ENCODE peak calls at places on chromosomes 3 and 15, in six cellular contexts. One of them, this sample, is unnamed.

GRCh38 chr3:32421185-32421584 is 29.5 kb downstream of the CMTM7 start:
- DNase-seq in trophoblast cell: no peak
- DNase-seq in mesenchymal stem cell: no peak
- DNase-seq in H1: no peak
- DNase-seq in H9: no peak
- DNase-seq in IMR-90: no peak
- DNase-seq in this sample: no peak

GRCh38 chr3:38000242-38000916 is 9.8 kb downstream of the VILL start:
- DNase-seq in IMR-90: no peak
- DNase-seq in H1: no peak
- DNase-seq in trophoblast cell: no peak
- DNase-seq in H9: no peak
- DNase-seq in mesenchymal stem cell: no peak
- DNase-seq in this sample: no peak

GRCh38 chr3:171315919-171316318 is 144.3 kb downstream of the TNIK start:
- DNase-seq in H9: no peak
- DNase-seq in trophoblast cell: no peak
- DNase-seq in mesenchymal stem cell: no peak
- DNase-seq in H1: no peak
- DNase-seq in IMR-90: no peak
- DNase-seq in this sample: no peak

GRCh38 chr15:47603026-47603425 is 114.3 kb upstream of the SEMA6D start:
- DNase-seq in mesenchymal stem cell: peak
- DNase-seq in H1: no peak
- DNase-seq in H9: no peak
- DNase-seq in trophoblast cell: no peak
- DNase-seq in IMR-90: peak
- DNase-seq in this sample: no peak

GRCh38 chr15:51739056-51739455 is 1.6 kb upstream of the LYSMD2 start:
- DNase-seq in IMR-90: no peak
- DNase-seq in H9: no peak
- DNase-seq in mesenchymal stem cell: no peak
- DNase-seq in trophoblast cell: no peak
- DNase-seq in H1: no peak
- DNase-seq in this sample: no peak

GRCh38 chr15:99492716-99493115 is 73.1 kb upstream of the MEF2A start:
- DNase-seq in trophoblast cell: no peak
- DNase-seq in H9: no peak
- DNase-seq in mesenchymal stem cell: no peak
- DNase-seq in IMR-90: no peak
- DNase-seq in H1: no peak
- DNase-seq in this sample: no peak

GRCh38 chr3:17491601-17492000 is 250.8 kb downstream of the TBC1D5 start:
- DNase-seq in H9: no peak
- DNase-seq in mesenchymal stem cell: peak
- DNase-seq in H1: no peak
- DNase-seq in IMR-90: peak
- DNase-seq in trophoblast cell: no peak
- DNase-seq in this sample: no peak

GRCh38 chr15:31845791-31846190 is 184.5 kb upstream of the CHRNA7 start:
- DNase-seq in mesenchymal stem cell: no peak
- DNase-seq in H1: no peak
- DNase-seq in trophoblast cell: no peak
- DNase-seq in H9: no peak
- DNase-seq in IMR-90: no peak
- DNase-seq in this sample: no peak

GRCh38 chr3:9100132-9100894 is 137.0 kb upstream of the RAD18 start:
- DNase-seq in H9: no peak
- DNase-seq in trophoblast cell: no peak
- DNase-seq in IMR-90: no peak
- DNase-seq in mesenchymal stem cell: no peak
- DNase-seq in H1: no peak
- DNase-seq in this sample: no peak

GRCh38 chr15:63940956-63941620 is 105.2 kb downstream of the DAPK2 start:
- DNase-seq in H9: peak
- DNase-seq in mesenchymal stem cell: no peak
- DNase-seq in H1: no peak
- DNase-seq in trophoblast cell: no peak
- DNase-seq in IMR-90: no peak
- DNase-seq in this sample: no peak

GRCh38 chr3:194300392-194300758 is 50.8 kb downstream of the CPN2 start:
- DNase-seq in H9: peak
- DNase-seq in trophoblast cell: peak
- DNase-seq in H1: peak
- DNase-seq in mesenchymal stem cell: peak
- DNase-seq in IMR-90: peak
- DNase-seq in this sample: no peak

GRCh38 chr3:115513411-115513800 is 109.9 kb upstream of the GAP43 start:
- DNase-seq in H1: no peak
- DNase-seq in trophoblast cell: no peak
- DNase-seq in H9: no peak
- DNase-seq in IMR-90: no peak
- DNase-seq in mesenchymal stem cell: no peak
- DNase-seq in this sample: no peak

GRCh38 chr3:105868450-105868744 is 415 bp downstream of the CBLB start:
- DNase-seq in H9: peak
- DNase-seq in H1: no peak
- DNase-seq in trophoblast cell: peak
- DNase-seq in mesenchymal stem cell: peak
- DNase-seq in IMR-90: peak
- DNase-seq in this sample: peak

GRCh38 chr3:47370887-47371697 is 9.7 kb upstream of the PTPN23 start:
- DNase-seq in trophoblast cell: no peak
- DNase-seq in H9: peak
- DNase-seq in IMR-90: no peak
- DNase-seq in mesenchymal stem cell: no peak
- DNase-seq in H1: no peak
- DNase-seq in this sample: no peak

GRCh38 chr3:4898454-4899313 is 80.6 kb upstream of the BHLHE40 start:
- DNase-seq in mesenchymal stem cell: peak
- DNase-seq in trophoblast cell: no peak
- DNase-seq in H1: no peak
- DNase-seq in IMR-90: peak
- DNase-seq in H9: no peak
- DNase-seq in this sample: no peak

GRCh38 chr3:42547401-42547945 is 34.3 kb downstream of the SEC22C start:
- DNase-seq in H9: peak
- DNase-seq in H1: peak
- DNase-seq in IMR-90: peak
- DNase-seq in trophoblast cell: peak
- DNase-seq in mesenchymal stem cell: peak
- DNase-seq in this sample: peak

GRCh38 chr15:89197503-89197971 is 23.8 kb downstream of the RLBP1 start:
- DNase-seq in H9: peak
- DNase-seq in H1: no peak
- DNase-seq in mesenchymal stem cell: no peak
- DNase-seq in IMR-90: no peak
- DNase-seq in trophoblast cell: no peak
- DNase-seq in this sample: peak

GRCh38 chr3:18111702-18112311 is 313.3 kb downstream of the SATB1 start:
- DNase-seq in trophoblast cell: no peak
- DNase-seq in H1: no peak
- DNase-seq in H9: no peak
- DNase-seq in IMR-90: peak
- DNase-seq in mesenchymal stem cell: no peak
- DNase-seq in this sample: no peak

GRCh38 chr3:191641789-191642188 is 180.8 kb downstream of the PYDC2 start:
- DNase-seq in IMR-90: no peak
- DNase-seq in mesenchymal stem cell: no peak
- DNase-seq in H9: no peak
- DNase-seq in trophoblast cell: no peak
- DNase-seq in H1: no peak
- DNase-seq in this sample: no peak

GRCh38 chr3:128062033-128062745 is 10.0 kb downstream of the SEC61A1 start:
- DNase-seq in trophoblast cell: no peak
- DNase-seq in IMR-90: no peak
- DNase-seq in H1: no peak
- DNase-seq in H9: no peak
- DNase-seq in mesenchymal stem cell: no peak
- DNase-seq in this sample: no peak

GRCh38 chr15:65675551-65675950 is 53.8 kb downstream of the SLC24A1 start:
- DNase-seq in H1: no peak
- DNase-seq in IMR-90: no peak
- DNase-seq in trophoblast cell: no peak
- DNase-seq in mesenchymal stem cell: no peak
- DNase-seq in H9: no peak
- DNase-seq in this sample: no peak

GRCh38 chr15:95025924-95026728 is 794.8 kb downstream of the MCTP2 start:
- DNase-seq in H1: no peak
- DNase-seq in mesenchymal stem cell: peak
- DNase-seq in H9: peak
- DNase-seq in IMR-90: peak
- DNase-seq in trophoblast cell: peak
- DNase-seq in this sample: peak

GRCh38 chr3:42988097-42988496 is 9.0 kb downstream of the GASK1A start:
- DNase-seq in trophoblast cell: no peak
- DNase-seq in H9: no peak
- DNase-seq in mesenchymal stem cell: no peak
- DNase-seq in IMR-90: no peak
- DNase-seq in H1: no peak
- DNase-seq in this sample: no peak

GRCh38 chr15:52090193-52090592 is 22.4 kb downstream of the BCL2L10 start:
- DNase-seq in H9: no peak
- DNase-seq in mesenchymal stem cell: no peak
- DNase-seq in H1: no peak
- DNase-seq in trophoblast cell: no peak
- DNase-seq in IMR-90: no peak
- DNase-seq in this sample: no peak

GRCh38 chr3:171811059-171811912 is 1.0 kb upstream of the PLD1 start:
- DNase-seq in H1: no peak
- DNase-seq in H9: no peak
- DNase-seq in trophoblast cell: peak
- DNase-seq in mesenchymal stem cell: peak
- DNase-seq in IMR-90: peak
- DNase-seq in this sample: no peak

GRCh38 chr3:46899151-46900006 is 21.9 kb downstream of the PTH1R start:
- DNase-seq in H9: no peak
- DNase-seq in mesenchymal stem cell: no peak
- DNase-seq in trophoblast cell: no peak
- DNase-seq in H1: no peak
- DNase-seq in IMR-90: no peak
- DNase-seq in this sample: no peak

GRCh38 chr3:175585898-175586297 is 726.8 kb downstream of the NAALADL2 start:
- DNase-seq in IMR-90: peak
- DNase-seq in mesenchymal stem cell: peak
- DNase-seq in H1: no peak
- DNase-seq in trophoblast cell: no peak
- DNase-seq in H9: no peak
- DNase-seq in this sample: no peak

GRCh38 chr3:15470261-15470660 is 42.9 kb downstream of the EAF1 start:
- DNase-seq in H1: peak
- DNase-seq in H9: peak
- DNase-seq in IMR-90: no peak
- DNase-seq in mesenchymal stem cell: no peak
- DNase-seq in trophoblast cell: peak
- DNase-seq in this sample: no peak

GRCh38 chr3:152197451-152197850 is 71.3 kb upstream of the MBNL1 start:
- DNase-seq in H1: no peak
- DNase-seq in mesenchymal stem cell: peak
- DNase-seq in trophoblast cell: no peak
- DNase-seq in IMR-90: peak
- DNase-seq in H9: no peak
- DNase-seq in this sample: no peak

GRCh38 chr15:71386448-71387236 is 271.4 kb downstream of the THSD4 start:
- DNase-seq in H1: no peak
- DNase-seq in mesenchymal stem cell: peak
- DNase-seq in trophoblast cell: no peak
- DNase-seq in IMR-90: peak
- DNase-seq in H9: peak
- DNase-seq in this sample: peak

GRCh38 chr3:167772992-167773391 is 37.5 kb downstream of the SERPINI1 start:
- DNase-seq in mesenchymal stem cell: no peak
- DNase-seq in H1: no peak
- DNase-seq in IMR-90: no peak
- DNase-seq in H9: no peak
- DNase-seq in trophoblast cell: no peak
- DNase-seq in this sample: no peak
- H2AFZ ChIP-seq in mesenchymal stem cell: no peak
- H2AFZ ChIP-seq in H1: no peak
- H2AFZ ChIP-seq in IMR-90: no peak
- H2AFZ ChIP-seq in H9: no peak
- H2AFZ ChIP-seq in trophoblast cell: no peak
- H2AFZ ChIP-seq in this sample: no peak

GRCh38 chr15:55344206-55344605 is 25.2 kb downstream of the PIGB start:
- DNase-seq in H1: no peak
- DNase-seq in trophoblast cell: no peak
- DNase-seq in mesenchymal stem cell: no peak
- DNase-seq in H9: peak
- DNase-seq in IMR-90: no peak
- DNase-seq in this sample: peak
- H4K91ac ChIP-seq in H1: no peak
- H4K91ac ChIP-seq in trophoblast cell: no peak
- H4K91ac ChIP-seq in mesenchymal stem cell: no peak
- H4K91ac ChIP-seq in H9: no peak
- H4K91ac ChIP-seq in IMR-90: no peak
- H4K91ac ChIP-seq in this sample: no peak

GRCh38 chr3:161108840-161109239 is 3.7 kb upstream of the B3GALNT1 start:
- DNase-seq in IMR-90: no peak
- DNase-seq in H1: no peak
- DNase-seq in H9: no peak
- DNase-seq in trophoblast cell: no peak
- DNase-seq in mesenchymal stem cell: peak
- DNase-seq in this sample: no peak

GRCh38 chr3:161101609-161102008 is 3.5 kb downstream of the B3GALNT1 start:
- DNase-seq in mesenchymal stem cell: no peak
- DNase-seq in IMR-90: no peak
- DNase-seq in trophoblast cell: no peak
- DNase-seq in H9: no peak
- DNase-seq in H1: no peak
- DNase-seq in this sample: no peak

GRCh38 chr3:161104561-161105551 is at the start of gene B3GALNT1:
- DNase-seq in H9: peak
- DNase-seq in IMR-90: peak
- DNase-seq in trophoblast cell: peak
- DNase-seq in H1: peak
- DNase-seq in mesenchymal stem cell: peak
- DNase-seq in this sample: peak

DNA sequence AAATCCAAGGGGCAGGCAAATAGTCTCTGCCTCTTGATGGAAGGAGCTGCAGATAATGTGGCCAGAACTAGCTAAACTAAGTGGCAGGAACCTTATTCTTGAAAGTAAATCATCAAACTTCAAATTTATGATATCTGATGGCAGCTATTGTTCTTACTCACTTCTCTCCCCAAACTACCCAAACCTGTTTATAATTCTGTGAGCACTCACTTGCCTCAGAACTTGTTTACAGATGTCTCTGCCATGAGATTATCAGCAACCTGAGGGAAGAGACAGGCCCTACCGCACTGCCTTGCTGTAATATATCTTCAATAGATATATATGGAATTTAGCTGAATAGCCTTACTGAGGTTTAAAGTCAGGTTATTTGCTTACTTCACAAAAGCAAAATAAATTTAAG is 2.2 kb upstream of the B3GALNT1 start:
- DNase-seq in H1: no peak
- DNase-seq in H9: no peak
- DNase-seq in trophoblast cell: no peak
- DNase-seq in mesenchymal stem cell: no peak
- DNase-seq in IMR-90: no peak
- DNase-seq in this sample: no peak
- H2AFZ ChIP-seq in H1: no peak
- H2AFZ ChIP-seq in H9: no peak
- H2AFZ ChIP-seq in trophoblast cell: no peak
- H2AFZ ChIP-seq in mesenchymal stem cell: no peak
- H2AFZ ChIP-seq in IMR-90: no peak
- H2AFZ ChIP-seq in this sample: no peak

GRCh38 chr3:63654931-63655330 is 2.5 kb downstream of the SNTN start:
- DNase-seq in H9: no peak
- DNase-seq in IMR-90: no peak
- DNase-seq in trophoblast cell: no peak
- DNase-seq in H1: no peak
- DNase-seq in mesenchymal stem cell: no peak
- DNase-seq in this sample: no peak
- H4K91ac ChIP-seq in H9: no peak
- H4K91ac ChIP-seq in IMR-90: no peak
- H4K91ac ChIP-seq in trophoblast cell: no peak
- H4K91ac ChIP-seq in H1: no peak
- H4K91ac ChIP-seq in mesenchymal stem cell: no peak
- H4K91ac ChIP-seq in this sample: no peak